ENCODE peak calls at places on chromosomes 6 and 20, in six cellular contexts. C is psoas muscle; X is mammary epithelial cell; H is effector memory CD4-positive, alpha-beta T cell; Q is ascending aorta; R is CD8-positive, alpha-beta T cell. I is an unnamed sample. For H3K4me1, the result is how much of the 10 kb centered on the place peaks cover.

GRCh38 chr6:166737231-166737630 is 110.2 kb upstream of the RPS6KA2 start:
- DNase-seq in C (no peak), X (peak), H (no peak), Q (no peak), R (no peak), I (no peak)

GRCh38 chr6:137870744-137871247 is 3.7 kb downstream of the TNFAIP3 start:
- DNase-seq in C (no peak), X (peak), H (no peak), Q (no peak), R (peak), I (no peak)

GRCh38 chr6:152059909-152060308 is 252.4 kb downstream of the ESR1 start:
- DNase-seq in C (no peak), X (no peak), H (no peak), Q (no peak), R (no peak), I (no peak)

GRCh38 chr20:3748073-3748472 is 15.6 kb downstream of the HSPA12B start:
- DNase-seq in C (no peak), X (no peak), H (no peak), Q (no peak), R (no peak), I (no peak)

GRCh38 chr6:145756170-145756662 is 20.9 kb upstream of the EPM2A start:
- DNase-seq in C (peak), X (peak), H (no peak), Q (no peak), R (no peak), I (peak)

GRCh38 chr6:129661478-129662405 is 48.2 kb downstream of the ARHGAP18 start:
- DNase-seq in C (no peak), X (no peak), H (no peak), Q (no peak), R (no peak), I (no peak)

GRCh38 chr6:19472850-19473249 is 364.3 kb upstream of the ID4 start:
- DNase-seq in C (no peak), X (no peak), H (no peak), Q (no peak), R (no peak), I (peak)

GRCh38 chr6:79762370-79762769 is 131.2 kb downstream of the SH3BGRL2 start:
- DNase-seq in C (no peak), X (no peak), H (no peak), Q (no peak), R (no peak), I (no peak)

GRCh38 chr20:10427060-10427692 is 6.8 kb downstream of the MKKS start:
- DNase-seq in C (peak), X (peak), H (no peak), Q (peak), R (peak), I (peak)

GRCh38 chr20:58829531-58829941 is 21.2 kb downstream of the GNAS-AS1 start:
- DNase-seq in C (no peak), X (no peak), H (no peak), Q (no peak), R (no peak), I (no peak)

GRCh38 chr6:125749864-125750691 is 646 bp downstream of the HEY2 start:
- DNase-seq in C (peak), X (no peak), H (no peak), Q (no peak), R (no peak), I (peak)

GRCh38 chr6:160974304-160974771 is 17.2 kb upstream of the MAP3K4 start:
- DNase-seq in C (peak), X (peak), H (no peak), Q (peak), R (no peak), I (peak)

GRCh38 chr6:110232456-110232855 is 52.2 kb downstream of the CDC40 start:
- DNase-seq in C (no peak), X (no peak), H (no peak), Q (no peak), R (no peak), I (no peak)

GRCh38 chr6:128696651-128697391 is 176.4 kb upstream of the PTPRK start:
- DNase-seq in C (no peak), X (peak), H (no peak), Q (no peak), R (no peak), I (no peak)

GRCh38 chr20:43767686-43768474 is 41.1 kb upstream of the GTSF1L start:
- DNase-seq in C (no peak), X (peak), H (no peak), Q (no peak), R (no peak), I (no peak)

GRCh38 chr6:149967591-149967990 is 3.8 kb downstream of the ULBP1 start:
- DNase-seq in C (no peak), X (no peak), H (no peak), Q (no peak), R (no peak), I (no peak)

GRCh38 chr20:58832442-58832841 is 18.3 kb downstream of the GNAS-AS1 start:
- DNase-seq in C (no peak), X (no peak), H (no peak), Q (no peak), R (no peak), I (no peak)

GRCh38 chr6:150116195-150116800 is 26.5 kb upstream of the PPP1R14C start:
- DNase-seq in C (no peak), X (peak), H (no peak), Q (no peak), R (no peak), I (no peak)

GRCh38 chr20:47843886-47844567 is 58.7 kb upstream of the SULF2 start:
- DNase-seq in C (no peak), X (peak), H (no peak), Q (no peak), R (no peak), I (no peak)

GRCh38 chr6:29968130-29968529 is 25.8 kb downstream of the HLA-A start:
- DNase-seq in C (no peak), X (peak), H (no peak), Q (no peak), R (no peak), I (no peak)

GRCh38 chr6:83114164-83114563 is 46.7 kb downstream of the DOP1A start:
- DNase-seq in C (no peak), X (peak), H (no peak), Q (no peak), R (no peak), I (no peak)

GRCh38 chr20:62361799-62362589 is 5.1 kb downstream of the LAMA5 start:
- DNase-seq in C (peak), X (no peak), H (no peak), Q (peak), R (no peak), I (peak)

GRCh38 chr20:62362991-62363919 is 3.9 kb downstream of the LAMA5 start:
- DNase-seq in C (peak), X (no peak), H (no peak), Q (peak), R (no peak), I (peak)

GRCh38 chr20:62360854-62361798 is 6.0 kb downstream of the LAMA5 start:
- DNase-seq in C (peak), X (no peak), H (no peak), Q (peak), R (no peak), I (peak)

GRCh38 chr20:62363920-62364851 is 2.9 kb downstream of the LAMA5 start:
- DNase-seq in C (peak), X (no peak), H (no peak), Q (peak), R (no peak), I (peak)

DNA sequence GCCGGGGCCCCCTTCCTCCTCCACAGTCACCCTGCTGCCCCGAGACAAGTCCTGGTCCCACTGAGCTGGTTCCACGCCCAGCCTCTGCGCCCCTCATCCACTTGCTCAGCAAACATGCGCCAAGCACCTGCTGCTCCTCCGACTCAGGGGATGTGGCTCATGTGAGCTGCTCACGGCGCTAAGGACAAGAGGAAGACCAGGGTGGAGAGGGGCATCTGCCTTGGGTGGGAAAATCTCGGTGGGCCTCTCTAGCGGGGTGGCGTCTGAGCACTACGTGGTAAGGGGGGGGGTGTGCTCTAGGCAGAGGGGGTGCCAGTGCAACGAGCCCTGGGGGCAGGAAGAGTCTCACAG is 4.5 kb downstream of the LAMA5 start:
- DNase-seq in C (no peak), X (no peak), H (no peak), Q (no peak), R (no peak), I (no peak)
- H3K4me1 ChIP-seq in C (half or more), X (half or more), H (under half), Q (half or more), R (under half), I (under half)

DNA sequence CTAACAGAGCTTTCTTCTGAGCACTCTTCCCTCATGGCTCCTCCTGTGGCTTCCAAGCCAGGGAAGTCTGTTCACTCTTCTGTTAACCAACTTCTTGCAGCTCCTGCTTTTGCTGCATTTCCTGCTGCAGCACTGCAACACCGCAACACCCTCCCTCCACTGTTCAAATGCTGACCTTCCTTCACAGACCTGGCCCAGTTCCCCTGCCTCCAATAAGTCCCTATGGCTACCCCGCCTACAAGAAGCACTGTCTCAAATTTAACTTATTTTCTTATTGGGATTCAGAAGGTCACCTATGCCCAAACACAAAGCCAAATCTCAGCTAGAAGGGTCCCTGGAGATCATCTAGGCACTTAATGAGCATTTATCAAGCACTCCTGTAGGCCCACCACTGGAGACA is 44.6 kb downstream of the ELMO2 start:
- DNase-seq in C (no peak), X (no peak), H (no peak), Q (no peak), R (no peak), I (peak)
- H3K4me1 ChIP-seq in C (half or more), X (under half), H (half or more), Q (under half), R (half or more), I (under half)

DNA sequence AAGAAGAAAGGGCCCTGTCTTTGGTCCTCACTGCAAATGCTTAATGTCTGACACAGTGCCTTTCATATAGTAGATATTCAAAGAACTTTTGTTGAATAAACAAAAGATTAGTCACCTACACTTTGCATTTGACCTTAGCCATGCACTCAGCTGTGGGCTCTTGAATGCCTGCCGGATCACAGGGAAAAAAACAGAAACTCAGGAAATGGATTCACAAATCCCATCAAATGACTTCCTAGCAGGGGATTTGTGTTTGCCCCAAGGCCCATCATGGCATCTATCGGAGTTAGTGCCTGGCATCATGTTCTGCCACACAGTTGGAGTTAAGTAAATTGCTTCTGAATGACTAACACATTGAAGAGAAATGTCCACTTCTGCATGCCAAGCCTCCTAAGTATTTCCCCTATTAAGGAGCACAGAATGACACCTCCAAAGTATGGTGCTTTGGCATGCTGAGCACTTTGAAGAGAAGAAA is 72.3 kb upstream of the DST start:
- DNase-seq in C (no peak), X (peak), H (no peak), Q (peak), R (no peak), I (no peak)
- H3K4me1 ChIP-seq in C (half or more), X (under half), H (under half), Q (under half), R (under half), I (under half)

DNA sequence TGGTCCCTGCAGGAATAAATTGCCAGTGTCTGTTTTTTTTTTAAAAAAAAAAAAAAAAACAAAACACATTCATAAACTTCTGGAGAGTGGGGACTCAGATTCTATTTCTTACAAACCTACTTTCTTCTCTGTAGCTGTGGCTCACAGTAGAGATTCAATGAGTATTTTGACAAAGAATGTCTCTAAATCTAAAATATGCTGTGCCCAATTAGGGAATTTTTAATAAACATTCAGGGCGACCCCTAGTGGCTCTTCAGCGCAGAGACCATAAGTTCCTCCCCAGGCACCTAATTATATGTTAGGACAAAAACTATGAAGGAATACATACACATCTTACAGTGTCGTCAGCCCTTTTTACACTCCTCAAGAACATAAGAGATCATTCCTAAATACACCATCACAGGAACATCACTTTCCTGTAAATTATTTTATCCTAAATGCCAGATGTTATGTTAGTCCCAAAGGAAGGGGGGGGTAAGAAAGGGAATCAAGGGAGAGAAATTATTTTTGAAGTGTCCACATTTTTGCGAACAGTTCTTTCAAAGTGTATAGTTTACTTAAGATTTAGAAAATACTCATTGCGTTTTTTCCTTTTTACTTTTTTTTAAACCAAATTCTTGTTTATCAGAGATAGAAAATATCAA is 21.8 kb upstream of the NAA20 start:
- DNase-seq in C (no peak), X (no peak), H (no peak), Q (no peak), R (peak), I (no peak)
- H3K4me1 ChIP-seq in C (half or more), X (half or more), H (under half), Q (under half), R (under half), I (under half)

GRCh38 chr20:31839782-31840487 is 5.5 kb downstream of the FOXS1 start:
- DNase-seq in C (no peak), X (no peak), H (no peak), Q (no peak), R (no peak), I (peak)
- H3K4me1 ChIP-seq in C (under half), X (under half), H (under half), Q (half or more), R (under half), I (under half)

DNA sequence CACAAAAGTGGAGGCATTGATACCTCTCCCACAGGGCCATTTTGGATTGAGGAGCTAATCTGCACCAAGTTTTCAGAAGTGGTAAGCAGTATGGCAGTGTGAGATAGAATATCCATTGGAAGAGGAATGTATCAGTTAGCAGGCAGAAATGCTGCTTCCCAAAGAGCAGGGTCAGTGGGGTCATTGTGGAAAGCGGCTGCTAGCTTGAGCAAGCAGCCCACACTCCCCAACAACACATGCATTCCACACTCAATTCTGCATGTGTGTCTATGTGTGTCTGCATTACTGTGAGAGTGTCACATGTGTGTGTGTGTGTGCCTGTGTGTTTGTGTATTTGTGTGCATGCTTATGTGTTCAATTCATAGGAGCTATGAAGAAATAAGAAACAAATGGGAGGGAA is 190.9 kb upstream of the FOXA2 start:
- DNase-seq in C (no peak), X (no peak), H (no peak), Q (no peak), R (no peak), I (no peak)
- H3K4me1 ChIP-seq in C (under half), X (under half), H (under half), Q (under half), R (under half), I (under half)

GRCh38 chr20:50141811-50142561 is 11.5 kb downstream of the PEDS1 start:
- DNase-seq in C (no peak), X (no peak), H (no peak), Q (no peak), R (no peak), I (no peak)
- H3K4me1 ChIP-seq in C (half or more), X (half or more), H (under half), Q (under half), R (under half), I (under half)

I was measured in right cardiac atrium.